ENCODE peak calls at places on chromosomes 4 and X, in four cellular contexts. U is brain microvascular endothelial cell, Y is fibroblast of mammary gland, Q is transverse colon. A is an unnamed sample.

GRCh38 chr4:18593297-18594002 is 571.9 kb upstream of the LCORL start:
- DNase-seq in Y (peak), Q (peak), U (peak), A (peak)

GRCh38 chrX:40154853-40155616 is 57.3 kb upstream of the BCOR start:
- DNase-seq in Q (peak), Y (peak), U (no peak), A (no peak)

GRCh38 chr4:117324851-117325491 is 239.6 kb upstream of the TRAM1L1 start:
- DNase-seq in U (peak), Q (no peak), Y (peak), A (peak)

GRCh38 chr4:128955751-128956150 is 137.6 kb downstream of the SCLT1 start:
- DNase-seq in Q (no peak), U (no peak), Y (no peak), A (no peak)

GRCh38 chr4:149584703-149585102 is 230.9 kb downstream of the IQCM start:
- DNase-seq in Y (no peak), Q (no peak), U (no peak), A (peak)

GRCh38 chr4:94551616-94552564 is 100.1 kb downstream of the PDLIM5 start:
- DNase-seq in Y (peak), U (no peak), Q (no peak), A (no peak)

GRCh38 chrX:100649550-100650356 is 5.8 kb downstream of the SRPX2 start:
- DNase-seq in U (peak), Q (peak), Y (peak), A (peak)

GRCh38 chrX:70332600-70332999 is 42.7 kb downstream of the KIF4A start:
- DNase-seq in Y (no peak), Q (no peak), U (no peak), A (no peak)

GRCh38 chr4:156983366-156983765 is 11.8 kb upstream of the PDGFC start:
- DNase-seq in Y (peak), Q (no peak), U (no peak), A (no peak)

GRCh38 chr4:165027762-165028402 is 3.9 kb upstream of the TRIM60 start:
- DNase-seq in Q (no peak), Y (peak), U (peak), A (no peak)

GRCh38 chr4:60992037-60992436 is 208.1 kb upstream of the ADGRL3 start:
- DNase-seq in Y (no peak), U (peak), Q (no peak), A (peak)

GRCh38 chr4:185737489-185738037 is 74.4 kb downstream of the SORBS2 start:
- DNase-seq in U (no peak), Q (no peak), Y (no peak), A (no peak)

GRCh38 chr4:47287735-47288134 is 175.8 kb downstream of the COMMD8 start:
- DNase-seq in U (peak), Q (no peak), Y (peak), A (peak)

GRCh38 chr4:47289805-47290204 is 173.7 kb downstream of the COMMD8 start:
- DNase-seq in Q (no peak), U (no peak), Y (no peak), A (no peak)
- H3K4me3 ChIP-seq in Q (no peak), U (no peak), Y (no peak), A (no peak)

DNA sequence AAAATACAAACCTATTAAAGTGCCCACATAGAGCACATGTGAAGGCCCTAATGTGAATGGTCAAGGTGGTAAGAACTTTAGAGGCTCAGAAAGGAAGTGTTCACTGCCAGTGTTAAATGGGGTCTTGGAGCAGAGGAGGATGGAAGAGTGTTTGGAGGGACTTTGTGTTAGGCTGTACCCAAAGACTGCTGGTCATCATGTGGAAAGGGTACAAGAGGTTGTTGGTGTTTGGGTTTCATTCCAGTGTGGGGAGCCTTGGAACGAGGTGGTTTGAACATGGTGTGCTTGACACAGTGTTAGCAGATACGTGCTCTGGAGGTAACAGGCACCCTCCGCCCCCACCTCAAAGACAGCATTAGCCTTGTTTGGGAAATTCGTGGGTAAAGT is 73.1 kb downstream of the RAPGEF2 start:
- DNase-seq in U (no peak), Y (no peak), Q (no peak), A (no peak)
- H3K4me3 ChIP-seq in U (no peak), Y (no peak), Q (no peak), A (peak)

GRCh38 chr4:54099959-54100606 is at the start of gene GSX2:
- DNase-seq in Y (no peak), Q (no peak), U (no peak), A (no peak)

GRCh38 chr4:54101190-54102041 is 1.5 kb downstream of the GSX2 start:
- DNase-seq in U (no peak), Y (no peak), Q (no peak), A (no peak)

GRCh38 chr4:54098375-54098774 is 1.6 kb upstream of the GSX2 start:
- DNase-seq in Y (no peak), U (no peak), Q (no peak), A (no peak)

GRCh38 chr4:54100607-54101189 is 735 bp downstream of the GSX2 start:
- DNase-seq in U (no peak), Y (no peak), Q (no peak), A (no peak)

DNA sequence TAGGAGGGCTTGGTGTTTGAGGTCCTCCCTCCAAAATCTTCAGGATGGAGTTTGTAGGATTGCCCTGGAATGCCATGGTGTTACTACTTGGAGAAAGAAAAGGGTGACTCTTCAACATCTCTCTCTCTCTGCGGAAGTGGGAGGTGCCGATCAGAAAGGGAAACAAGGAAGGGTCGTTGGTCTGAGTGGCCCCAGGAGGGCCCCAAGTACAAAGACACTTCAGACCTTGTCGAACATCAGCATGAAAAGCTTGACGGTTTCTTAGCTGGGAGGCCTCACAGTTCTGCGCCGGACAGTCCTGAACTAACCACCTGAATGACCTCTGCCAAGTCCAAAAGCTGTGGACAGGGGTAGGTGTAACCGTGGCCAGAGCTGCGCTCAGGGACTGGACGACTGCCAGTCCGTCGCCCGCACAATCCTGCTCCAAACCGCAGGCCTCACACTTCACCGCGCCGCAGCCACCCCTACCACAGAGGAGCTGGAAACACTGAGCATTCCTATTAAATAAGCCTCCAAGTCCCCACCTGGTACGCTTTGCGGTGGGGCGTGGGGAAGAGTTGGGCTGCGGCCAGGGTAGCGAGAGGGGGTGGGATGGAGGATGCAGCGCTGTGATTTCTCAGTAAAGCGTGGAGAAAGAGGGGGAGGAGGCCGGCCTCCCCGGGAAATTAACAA is 540 bp upstream of the GSX2 start:
- DNase-seq in Y (no peak), U (no peak), Q (no peak), A (no peak)
- H3K4me3 ChIP-seq in Y (peak), U (no peak), Q (peak), A (peak)

DNA sequence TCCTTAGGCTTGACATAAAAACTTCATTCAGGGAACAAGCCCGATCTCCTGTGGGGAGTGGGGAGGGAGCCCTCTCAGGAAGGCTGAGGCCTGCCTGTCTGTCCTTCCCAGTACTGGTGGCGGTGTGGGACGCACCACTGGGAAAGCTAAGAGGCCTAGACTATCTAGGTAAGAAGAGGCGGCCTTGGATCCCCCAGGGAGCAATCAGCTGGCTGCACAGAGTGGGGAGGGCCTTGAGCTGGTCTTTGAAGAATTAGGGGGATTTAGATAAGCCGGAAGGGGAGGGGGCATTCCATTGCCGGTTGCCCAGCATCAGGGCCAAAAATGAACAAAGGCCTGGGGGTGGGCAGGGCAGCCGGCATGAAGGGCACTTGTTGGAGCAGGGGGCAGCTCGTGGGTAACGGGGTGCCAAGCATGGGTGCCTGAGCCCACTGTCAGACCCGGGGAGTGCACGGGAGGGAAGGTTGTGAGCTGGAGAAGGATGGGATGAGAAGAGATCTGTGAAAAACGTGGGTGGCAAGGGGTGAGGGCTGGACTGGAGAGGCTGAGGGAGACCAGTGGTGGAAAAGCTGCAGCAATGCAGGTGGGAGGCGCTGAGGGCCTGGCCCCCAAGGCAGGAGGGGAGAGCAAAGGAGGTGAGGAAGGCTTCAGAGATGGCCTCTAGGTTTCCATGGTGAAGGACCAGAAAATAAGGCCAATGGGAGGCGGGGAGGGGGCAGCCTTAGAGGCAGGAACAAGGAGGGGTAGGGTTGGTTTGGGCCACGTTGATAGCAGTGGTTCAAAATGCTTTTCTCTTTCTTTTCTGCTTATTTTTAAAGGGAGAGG is 8.5 kb downstream of the KLF3 start:
- DNase-seq in Y (no peak), Q (no peak), U (no peak), A (no peak)
- H3K4me3 ChIP-seq in Y (no peak), Q (no peak), U (no peak), A (no peak)

DNA sequence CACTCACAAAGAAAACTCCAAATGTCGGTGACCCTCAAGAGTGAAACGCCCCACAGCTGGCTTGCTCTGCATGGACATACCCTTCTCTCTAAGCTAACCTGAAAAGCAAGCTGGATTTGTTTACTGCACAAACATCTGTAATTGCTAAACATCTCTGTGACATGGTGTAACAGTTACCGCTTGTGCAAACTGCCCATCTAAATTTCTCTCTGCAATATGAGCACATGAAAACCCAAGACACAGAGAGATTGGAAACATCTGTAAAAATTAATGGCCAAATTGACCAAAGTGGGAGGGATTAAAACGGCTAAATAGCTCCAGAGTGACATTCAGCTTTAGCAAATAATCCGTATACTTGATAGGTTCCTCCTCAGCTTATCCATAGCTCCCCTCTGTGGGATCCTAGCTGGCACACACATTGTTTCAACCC is 155.0 kb upstream of the MAP3K15 start:
- DNase-seq in Q (no peak), Y (peak), U (no peak), A (no peak)
- H3K4me3 ChIP-seq in Q (peak), Y (peak), U (peak), A (peak)

DNA sequence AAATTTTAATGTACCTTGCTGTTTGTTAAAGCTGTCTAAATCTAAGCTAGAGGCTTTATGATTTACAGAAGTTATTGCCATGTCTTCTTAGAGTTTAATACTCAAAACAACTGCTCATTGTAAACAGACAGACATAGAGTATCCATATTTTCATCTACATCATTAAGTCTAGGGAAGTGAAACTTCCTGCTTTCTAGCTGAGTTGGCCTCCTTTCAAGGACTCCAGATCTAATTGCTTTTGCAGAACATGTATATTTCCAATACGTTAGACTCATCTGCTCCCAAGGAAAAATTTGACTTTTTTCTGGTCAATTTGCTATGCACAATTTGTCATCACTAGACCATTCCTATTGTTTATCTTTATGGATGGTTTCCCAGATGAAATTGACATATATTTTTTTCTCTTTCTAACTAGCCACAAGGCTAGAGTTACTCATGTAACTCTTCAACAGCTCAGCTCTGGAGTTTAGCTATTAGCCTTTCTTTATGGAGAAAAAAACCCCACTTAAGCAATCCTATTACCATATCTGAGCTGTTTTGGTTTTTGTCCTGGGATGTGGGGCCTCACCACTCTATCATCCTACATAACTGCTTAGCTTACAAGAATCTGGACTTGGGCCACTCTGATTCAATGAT is 122.9 kb downstream of the PPA2 start:
- DNase-seq in Y (peak), U (no peak), Q (no peak), A (peak)
- H3K4me3 ChIP-seq in Y (no peak), U (no peak), Q (no peak), A (no peak)

DNA sequence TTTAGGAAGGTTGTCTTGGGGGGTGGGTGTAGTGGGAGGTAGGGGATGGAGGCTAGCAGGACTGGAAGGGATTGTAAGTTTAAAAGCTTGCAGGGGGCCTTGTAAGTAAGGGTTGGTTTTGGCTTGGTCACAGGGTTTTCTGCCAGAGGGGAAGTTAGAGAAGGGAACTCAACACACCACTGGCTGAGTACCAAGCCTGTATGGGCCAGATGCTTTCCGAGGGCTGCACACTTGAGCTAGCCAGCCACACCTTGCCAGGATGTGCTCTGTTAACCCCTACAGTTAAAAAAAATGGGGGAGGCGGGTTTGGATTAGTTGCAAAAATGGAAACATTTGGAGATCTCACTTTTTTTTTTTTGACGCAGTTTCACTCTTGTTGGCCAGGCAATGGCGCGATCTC is 1.2 kb upstream of the RPS3A start:
- DNase-seq in Y (no peak), Q (peak), U (no peak), A (no peak)
- H3K4me3 ChIP-seq in Y (no peak), Q (no peak), U (no peak), A (no peak)